ENCODE peak calls at places on chromosomes 1 and 21, in four cellular contexts. Z is dorsolateral prefrontal cortex, N is fibroblast of the aortic adventitia, L is GM10248. Q is an unnamed sample.

GRCh38 chr1:246176126-246177024 is 330.7 kb downstream of the SMYD3 start:
- DNase-seq in L (no peak), Z (no peak), N (no peak), Q (no peak)

GRCh38 chr1:193013005-193013404 is 46.2 kb downstream of the UCHL5 start:
- DNase-seq in L (no peak), Z (no peak), N (peak; percentile 94), Q (no peak)

GRCh38 chr1:157512036-157512969 is 40.0 kb downstream of the FCRL5 start:
- DNase-seq in N (no peak), L (peak; percentile 57), Z (no peak), Q (no peak)

GRCh38 chr21:32094792-32095191 is 184.1 kb downstream of the MIS18A start:
- DNase-seq in L (no peak), Z (no peak), N (peak; percentile 28), Q (no peak)

GRCh38 chr1:153542956-153543737 is 2.4 kb upstream of the S100A5 start:
- DNase-seq in L (no peak), Z (no peak), N (no peak), Q (no peak)

GRCh38 chr1:9252999-9253398 is 18.4 kb downstream of the H6PD start:
- DNase-seq in N (no peak), Z (no peak), L (no peak), Q (no peak)

GRCh38 chr1:201708085-201708512 is 120.9 kb upstream of the IPO9 start:
- DNase-seq in L (no peak), N (peak; percentile 73), Z (peak; percentile 88), Q (no peak)

GRCh38 chr1:113210248-113210647 is 137.2 kb downstream of the LRIG2 start:
- DNase-seq in N (no peak), L (no peak), Z (no peak), Q (no peak)

GRCh38 chr1:225914391-225914790 is 9.7 kb downstream of the PYCR2 start:
- DNase-seq in Z (no peak), N (no peak), L (no peak), Q (no peak)

GRCh38 chr1:164583835-164584539 is 25.0 kb downstream of the PBX1 start:
- DNase-seq in L (no peak), Z (no peak), N (no peak), Q (no peak)

GRCh38 chr1:192788184-192788583 is 20.7 kb upstream of the RGS2 start:
- DNase-seq in Z (peak; percentile 44), N (peak; percentile 47), L (no peak), Q (no peak)

GRCh38 chr1:153352523-153352922 is 3.9 kb upstream of the PGLYRP4 start:
- DNase-seq in N (peak; percentile 75), Z (peak; percentile 78), L (peak; percentile 75), Q (peak; percentile 73)

GRCh38 chr1:198397208-198397808 is 143.2 kb downstream of the ATP6V1G3 start:
- DNase-seq in N (no peak), L (no peak), Z (no peak), Q (no peak)

GRCh38 chr1:64072089-64072835 is 131.2 kb upstream of the UBE2U start:
- DNase-seq in N (peak; percentile 75), L (no peak), Z (no peak), Q (no peak)

GRCh38 chr1:198932351-198932991 is 293.6 kb downstream of the PTPRC start:
- DNase-seq in L (no peak), N (no peak), Z (no peak), Q (no peak)

GRCh38 chr1:211643324-211644212 is 31.9 kb downstream of the NEK2 start:
- DNase-seq in L (peak; percentile 19), N (no peak), Z (no peak), Q (no peak)

GRCh38 chr1:32806910-32807523 is 10.1 kb downstream of the YARS1 start:
- DNase-seq in L (no peak), Z (no peak), N (peak; percentile 64), Q (no peak)

GRCh38 chr1:15090373-15090772 is 63.2 kb upstream of the TMEM51 start:
- DNase-seq in Z (no peak), L (no peak), N (no peak), Q (no peak)

GRCh38 chr1:79638382-79638781 is 631.9 kb upstream of the ADGRL4 start:
- DNase-seq in N (no peak), Z (no peak), L (peak; percentile 10), Q (no peak)

GRCh38 chr1:183043872-183044859 is 20.9 kb downstream of the LAMC1 start:
- DNase-seq in Z (no peak), L (no peak), N (peak; percentile 50), Q (no peak)

GRCh38 chr1:966135-966602 is at the start of gene PLEKHN1:
- DNase-seq in N (no peak), Z (no peak), L (peak; percentile 73), Q (no peak)

GRCh38 chr1:32874860-32875793 is 4.4 kb upstream of the FNDC5 start:
- DNase-seq in N (no peak), L (no peak), Z (no peak), Q (no peak)

GRCh38 chr1:15937706-15938168 is 38.2 kb downstream of the ZBTB17 start:
- DNase-seq in L (peak; percentile 19), Z (no peak), N (no peak), Q (no peak)

GRCh38 chr1:100404816-100405215 is 52.5 kb downstream of the CDC14A start:
- DNase-seq in N (peak; percentile 25), L (no peak), Z (no peak), Q (no peak)

GRCh38 chr1:210364479-210364878 is 35.8 kb downstream of the HHAT start:
- DNase-seq in N (no peak), L (no peak), Z (peak; percentile 68), Q (no peak)

GRCh38 chr1:85259866-85260345 is 444 bp upstream of the C1orf52 start:
- DNase-seq in Z (no peak), L (no peak), N (peak; percentile 89), Q (no peak)

GRCh38 chr1:24483441-24483840 is 19.2 kb upstream of the RCAN3 start:
- DNase-seq in Z (no peak), N (no peak), L (no peak), Q (no peak)

GRCh38 chr1:93607814-93608187 is 73.8 kb downstream of the BCAR3 start:
- DNase-seq in N (no peak), L (peak; percentile 84), Z (no peak), Q (no peak)

GRCh38 chr1:12717301-12717838 is 1.5 kb downstream of the AADACL3 start:
- DNase-seq in Z (no peak), N (no peak), L (no peak), Q (no peak)

GRCh38 chr21:40186036-40186435 is 318.8 kb downstream of the PCP4 start:
- DNase-seq in Z (no peak), L (no peak), N (no peak), Q (no peak)

GRCh38 chr1:221743416-221744208 is 1.7 kb upstream of the DUSP10 start:
- DNase-seq in N (no peak), Z (no peak), L (peak; percentile 45), Q (no peak)

GRCh38 chr1:221740941-221741363 is 937 bp downstream of the DUSP10 start:
- DNase-seq in Z (no peak), L (no peak), N (no peak), Q (no peak)

GRCh38 chr1:221741971-221742554 is at the start of gene DUSP10:
- DNase-seq in Z (peak; percentile 99), N (peak; percentile 99), L (peak; percentile 99), Q (peak; percentile 93)

GRCh38 chr1:221741364-221741970 is 422 bp downstream of the DUSP10 start:
- DNase-seq in N (no peak), L (peak; percentile 31), Z (no peak), Q (no peak)

GRCh38 chr1:221742555-221743415 is 896 bp upstream of the DUSP10 start:
- DNase-seq in L (peak; percentile 81), N (peak; percentile 61), Z (peak; percentile 38), Q (no peak)
- TF ChIP-seq CTCF in L (no peak), N (no peak), Z (peak; percentile 34), Q (no peak)

GRCh38 chr1:149967041-149967440 is 30.4 kb upstream of the MTMR11 start:
- DNase-seq in Z (no peak), L (no peak), N (no peak), Q (no peak)
- TF ChIP-seq CTCF in Z (no peak), L (no peak), N (no peak), Q (no peak)

GRCh38 chr1:65445837-65446236 is 25.4 kb downstream of the LEPR start:
- DNase-seq in N (no peak), Z (no peak), L (no peak), Q (no peak)

GRCh38 chr1:65444128-65444527 is 23.7 kb downstream of the LEPR start:
- DNase-seq in Z (no peak), N (no peak), L (no peak), Q (no peak)

DNA sequence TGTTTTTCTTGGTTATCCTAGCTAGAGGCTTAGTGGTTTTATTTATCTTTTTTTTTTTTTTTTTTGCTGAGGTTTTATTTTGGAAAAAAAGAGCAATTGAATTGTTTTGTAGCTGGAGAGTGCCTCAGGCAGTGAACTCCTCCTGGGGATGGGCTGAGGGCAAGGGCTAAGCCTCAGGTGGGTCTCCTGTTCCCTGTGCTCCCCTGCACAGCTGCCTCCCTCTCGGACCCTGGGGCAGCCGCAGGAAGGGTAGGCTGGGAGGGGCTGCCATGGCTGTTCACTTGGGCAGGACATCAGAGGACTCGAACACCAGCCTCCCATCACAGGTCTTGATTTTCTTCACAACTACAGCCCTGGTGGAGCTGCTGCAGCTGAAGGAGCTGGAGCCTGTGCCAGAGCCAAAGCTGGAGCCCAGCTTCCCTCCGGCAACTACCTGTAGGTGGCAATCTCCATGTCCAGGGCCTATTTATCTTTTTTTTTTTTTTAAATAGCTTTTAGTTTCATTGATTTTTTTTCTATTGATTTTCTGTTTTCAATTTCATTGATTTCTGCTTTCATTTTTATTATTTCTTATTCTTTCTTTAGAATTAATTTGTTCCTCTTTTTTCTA is 28.9 kb downstream of the LEPR start:
- DNase-seq in L (no peak), Z (no peak), N (no peak), Q (no peak)
- TF ChIP-seq CTCF in L (no peak), Z (no peak), N (no peak), Q (no peak)

GRCh38 chr1:200535605-200536004 is 84.9 kb downstream of the KIF14 start:
- DNase-seq in Z (no peak), N (no peak), L (peak; percentile 36), Q (peak; percentile 46)
- TF ChIP-seq CTCF in Z (no peak), N (no peak), L (peak; percentile 29), Q (peak; percentile 35)

DNA sequence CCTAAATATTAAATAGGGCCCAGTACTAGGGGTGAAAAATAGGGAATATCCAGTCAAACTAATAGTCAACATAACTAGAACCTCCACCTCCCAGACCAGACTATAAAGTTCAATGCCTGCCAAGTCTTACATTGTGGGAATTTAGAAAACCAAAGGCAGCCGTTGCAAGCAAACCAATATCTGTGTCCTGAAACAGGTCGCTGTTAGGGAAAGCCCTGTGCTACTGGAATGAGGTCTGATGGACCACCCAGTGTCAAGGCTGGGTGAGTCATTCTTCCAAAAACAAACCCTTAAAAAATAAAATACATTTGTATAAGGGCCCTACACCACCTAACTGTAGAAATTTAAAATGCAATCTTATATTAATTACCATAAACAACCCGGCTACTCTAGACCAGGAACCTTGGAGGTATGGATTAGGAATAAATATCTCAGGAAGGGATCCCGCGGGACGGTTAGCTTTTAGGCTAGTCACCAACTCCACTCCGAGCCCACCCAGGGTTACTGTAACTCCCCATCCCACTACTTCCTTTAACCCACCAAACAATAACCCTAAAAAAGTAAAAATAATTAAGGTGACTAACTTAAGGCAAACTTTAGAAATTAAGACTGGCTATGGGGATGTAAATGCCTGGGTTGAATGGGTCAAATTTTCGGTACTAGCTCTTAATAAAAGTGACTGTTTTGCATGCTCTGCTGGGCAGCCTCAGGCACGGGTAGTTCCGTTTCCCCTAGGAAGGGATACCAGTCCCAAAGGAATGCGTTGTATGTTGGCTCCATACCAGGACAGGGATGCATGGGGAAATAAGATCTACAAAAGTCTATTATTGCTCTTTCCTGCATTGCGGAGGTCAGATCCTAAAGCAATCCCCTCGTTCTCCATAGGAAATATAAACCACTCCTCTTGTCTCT is 65.4 kb upstream of the TLR5 start:
- DNase-seq in Z (no peak), N (no peak), L (no peak), Q (no peak)
- TF ChIP-seq CTCF in Z (no peak), N (no peak), L (no peak), Q (no peak)

GRCh38 chr1:43947061-43947889 is 525 bp downstream of the IPO13 start:
- DNase-seq in N (no peak), Z (no peak), L (no peak), Q (no peak)
- TF ChIP-seq CTCF in N (no peak), Z (no peak), L (no peak), Q (no peak)